ENCODE peak calls at places on chromosomes 1 and 21, in nine cellular contexts. C, F, K, O, G, H, Q, N and M are unnamed samples.
A peak's percentile ranks its signal among the peaks of the same experiment; 100 is the strongest.

GRCh38 chr1:9362488-9362887 is 69.8 kb downstream of the SPSB1 start:
- DNase-seq in C (no peak), F (no peak), K (no peak), O (no peak), G (no peak), H (no peak), Q (no peak), N (no peak), M (no peak)

GRCh38 chr1:80961464-80962190 is 839.1 kb upstream of the ADGRL2 start:
- DNase-seq in C (no peak), F (no peak), K (peak; percentile 37), O (no peak), G (no peak), H (no peak), Q (no peak), N (no peak), M (no peak)

GRCh38 chr1:67316180-67316902 is 8.7 kb downstream of the IL12RB2 start:
- DNase-seq in C (no peak), F (no peak), K (no peak), O (no peak), G (no peak), H (no peak), Q (no peak), N (no peak), M (no peak)

GRCh38 chr1:229147086-229147485 is 123.8 kb upstream of the RAB4A start:
- DNase-seq in C (no peak), F (no peak), K (no peak), O (no peak), G (no peak), H (no peak), Q (no peak), N (no peak), M (no peak)

GRCh38 chr1:207670192-207670591 is 25.3 kb downstream of the CR1L start:
- DNase-seq in C (no peak), F (no peak), K (no peak), O (no peak), G (no peak), H (no peak), Q (no peak), N (no peak), M (no peak)

GRCh38 chr1:68028566-68028965 is 21.9 kb downstream of the DIRAS3 start:
- DNase-seq in C (no peak), F (no peak), K (no peak), O (no peak), G (no peak), H (no peak), Q (no peak), N (no peak), M (no peak)

GRCh38 chr1:200445213-200445612 is 35.4 kb upstream of the ZNF281 start:
- DNase-seq in C (no peak), F (no peak), K (no peak), O (no peak), G (peak; percentile 75), H (no peak), Q (peak; percentile 36), N (no peak), M (no peak)

GRCh38 chr1:89850844-89851410 is 30.1 kb downstream of the LRRC8D start:
- DNase-seq in C (no peak), F (no peak), K (no peak), O (no peak), G (peak; percentile 30), H (no peak), Q (no peak), N (no peak), M (no peak)

GRCh38 chr21:14271053-14271452 is 55.1 kb downstream of the RBM11 start:
- DNase-seq in C (no peak), F (no peak), K (no peak), O (no peak), G (no peak), H (no peak), Q (no peak), N (no peak), M (no peak)

GRCh38 chr1:998051-998821 is 1.7 kb downstream of the HES4 start:
- DNase-seq in C (no peak), F (peak; percentile 45), K (no peak), O (no peak), G (no peak), H (peak; percentile 77), Q (no peak), N (no peak), M (no peak)

GRCh38 chr1:23727362-23727811 is 15.9 kb upstream of the ELOA start:
- DNase-seq in C (no peak), F (peak; percentile 78), K (no peak), O (no peak), G (peak; percentile 91), H (peak; percentile 85), Q (peak; percentile 63), N (no peak), M (no peak)

GRCh38 chr1:159889821-159890252 is 10.1 kb downstream of the CFAP45 start:
- DNase-seq in C (peak; percentile 75), F (no peak), K (no peak), O (no peak), G (peak; percentile 91), H (no peak), Q (peak; percentile 96), N (no peak), M (no peak)

GRCh38 chr1:95793893-95794292 is 559.9 kb downstream of the RWDD3 start:
- DNase-seq in C (no peak), F (no peak), K (no peak), O (no peak), G (peak; percentile 16), H (no peak), Q (no peak), N (no peak), M (no peak)

GRCh38 chr1:235011599-235012435 is 116.8 kb downstream of the TOMM20 start:
- DNase-seq in C (peak; percentile 87), F (peak; percentile 63), K (no peak), O (no peak), G (peak; percentile 100), H (peak; percentile 88), Q (peak; percentile 97), N (peak; percentile 89), M (no peak)

GRCh38 chr1:206951318-206952105 is 5.2 kb upstream of the PIGR start:
- DNase-seq in C (no peak), F (no peak), K (no peak), O (no peak), G (no peak), H (no peak), Q (no peak), N (no peak), M (no peak)

GRCh38 chr1:155309423-155310021 is 856 bp downstream of the FDPS start:
- DNase-seq in C (no peak), F (peak; percentile 55), K (no peak), O (no peak), G (peak; percentile 31), H (peak; percentile 87), Q (no peak), N (no peak), M (no peak)

GRCh38 chr1:21931171-21932093 is 5.7 kb downstream of the HSPG2 start:
- DNase-seq in C (peak; percentile 94), F (peak; percentile 84), K (no peak), O (no peak), G (peak; percentile 96), H (peak; percentile 95), Q (peak; percentile 81), N (no peak), M (no peak)

GRCh38 chr21:44866780-44867179 is 6.7 kb downstream of the PTTG1IP start:
- DNase-seq in C (no peak), F (no peak), K (no peak), O (no peak), G (peak; percentile 34), H (no peak), Q (no peak), N (no peak), M (no peak)